ENCODE peak calls at places on chromosome 11, in six cellular contexts. Y, L, E, V, A and S are unnamed samples.

GRCh38 chr11:9201372-9202162 is 63.6 kb downstream of the DENND5A start:
- DNase-seq in Y (no peak), L (no peak), E (no peak), V (no peak), A (no peak), S (no peak)

GRCh38 chr11:2404735-2405196 is 4.2 kb downstream of the TSSC4 start:
- DNase-seq in Y (no peak), L (no peak), E (no peak), V (no peak), A (no peak), S (no peak)

GRCh38 chr11:70244698-70245097 is 25.8 kb upstream of the PPFIA1 start:
- DNase-seq in Y (no peak), L (no peak), E (peak; percentile 47), V (no peak), A (no peak), S (peak; percentile 97)

GRCh38 chr11:35293034-35293433 is 126.3 kb downstream of the SLC1A2 start:
- DNase-seq in Y (no peak), L (no peak), E (no peak), V (no peak), A (no peak), S (no peak)

GRCh38 chr11:93689166-93689734 is 27.8 kb downstream of the CEP295 start:
- DNase-seq in Y (no peak), L (no peak), E (no peak), V (no peak), A (peak; percentile 66), S (no peak)

GRCh38 chr11:102272047-102272824 is 45.0 kb upstream of the BIRC3 start:
- DNase-seq in Y (no peak), L (no peak), E (no peak), V (no peak), A (no peak), S (no peak)

GRCh38 chr11:108302121-108302785 is 79.4 kb downstream of the ATM start:
- DNase-seq in Y (no peak), L (no peak), E (peak; percentile 57), V (no peak), A (no peak), S (peak; percentile 68)

GRCh38 chr11:6926208-6927029 is at the start of gene ZNF215:
- DNase-seq in Y (no peak), L (no peak), E (peak; percentile 88), V (no peak), A (peak; percentile 42), S (peak; percentile 84)

GRCh38 chr11:12599408-12600143 is 74.6 kb upstream of the TEAD1 start:
- DNase-seq in Y (peak; percentile 30), L (peak; percentile 23), E (no peak), V (no peak), A (peak; percentile 56), S (no peak)

GRCh38 chr11:83061883-83062282 is 9.8 kb downstream of the RAB30 start:
- DNase-seq in Y (no peak), L (no peak), E (no peak), V (no peak), A (no peak), S (no peak)

GRCh38 chr11:91243065-91243464 is 981.6 kb upstream of the FAT3 start:
- DNase-seq in Y (no peak), L (no peak), E (no peak), V (no peak), A (no peak), S (peak; percentile 67)

GRCh38 chr11:105022998-105023397 is at the start of gene CASP5:
- DNase-seq in Y (no peak), L (no peak), E (no peak), V (no peak), A (no peak), S (no peak)

GRCh38 chr11:119218141-119218878 is 12.2 kb downstream of the CBL start:
- DNase-seq in Y (no peak), L (no peak), E (peak; percentile 96), V (no peak), A (peak; percentile 26), S (peak; percentile 76)

GRCh38 chr11:61041755-61042518 is 60.4 kb upstream of the CD5 start:
- DNase-seq in Y (peak; percentile 75), L (peak; percentile 89), E (no peak), V (peak; percentile 79), A (peak; percentile 85), S (peak; percentile 60)

GRCh38 chr11:131483453-131483852 is 113.0 kb downstream of the NTM start:
- DNase-seq in Y (no peak), L (no peak), E (no peak), V (no peak), A (no peak), S (no peak)

GRCh38 chr11:107576497-107577086 is 11.1 kb upstream of the ALKBH8 start:
- DNase-seq in Y (peak; percentile 38), L (peak; percentile 35), E (no peak), V (peak; percentile 37), A (peak; percentile 45), S (peak; percentile 71)

GRCh38 chr11:13955971-13956421 is 6.5 kb upstream of the SPON1 start:
- DNase-seq in Y (peak; percentile 41), L (peak; percentile 64), E (no peak), V (peak; percentile 50), A (peak; percentile 32), S (peak; percentile 84)

GRCh38 chr11:84981296-84981695 is 645.8 kb downstream of the DLG2 start:
- DNase-seq in Y (no peak), L (no peak), E (no peak), V (no peak), A (no peak), S (peak; percentile 12)

GRCh38 chr11:133500435-133500834 is 31.9 kb downstream of the OPCML start:
- DNase-seq in Y (no peak), L (no peak), E (no peak), V (no peak), A (no peak), S (no peak)

GRCh38 chr11:16986434-16987204 is 27.6 kb downstream of the PLEKHA7 start:
- DNase-seq in Y (peak; percentile 48), L (peak; percentile 46), E (no peak), V (no peak), A (peak; percentile 69), S (no peak)

GRCh38 chr11:27705873-27706820 is 5.9 kb upstream of the BDNF start:
- DNase-seq in Y (no peak), L (no peak), E (no peak), V (no peak), A (no peak), S (peak; percentile 52)

GRCh38 chr11:8671242-8671641 is 11.2 kb downstream of the TRIM66 start:
- DNase-seq in Y (no peak), L (no peak), E (peak; percentile 91), V (no peak), A (no peak), S (peak; percentile 93)

GRCh38 chr11:73334244-73335203 is 26.4 kb downstream of the ARHGEF17 start:
- DNase-seq in Y (no peak), L (no peak), E (peak; percentile 64), V (no peak), A (no peak), S (peak; percentile 95)

GRCh38 chr11:78132475-78132874 is 7.0 kb downstream of the ALG8 start:
- DNase-seq in Y (no peak), L (no peak), E (no peak), V (no peak), A (no peak), S (no peak)

GRCh38 chr11:133118563-133119303 is 413.6 kb downstream of the OPCML start:
- DNase-seq in Y (no peak), L (no peak), E (no peak), V (no peak), A (no peak), S (no peak)

GRCh38 chr11:10478574-10479550 is 23.8 kb downstream of the AMPD3 start:
- DNase-seq in Y (no peak), L (no peak), E (no peak), V (no peak), A (no peak), S (no peak)

GRCh38 chr11:58631378-58631777 is 8.9 kb downstream of the CNTF start:
- DNase-seq in Y (no peak), L (no peak), E (no peak), V (no peak), A (no peak), S (no peak)

GRCh38 chr11:116177521-116178220 is 595.1 kb downstream of the BUD13 start:
- DNase-seq in Y (no peak), L (no peak), E (no peak), V (no peak), A (no peak), S (no peak)

GRCh38 chr11:17746096-17746495 is 11.5 kb downstream of the KCNC1 start:
- DNase-seq in Y (no peak), L (no peak), E (no peak), V (no peak), A (no peak), S (no peak)

GRCh38 chr11:45816614-45817013 is 11.7 kb downstream of the SLC35C1 start:
- DNase-seq in Y (no peak), L (no peak), E (no peak), V (no peak), A (no peak), S (no peak)

GRCh38 chr11:62013266-62014157 is 46.1 kb upstream of the FTH1 start:
- DNase-seq in Y (no peak), L (no peak), E (peak; percentile 65), V (no peak), A (no peak), S (no peak)

GRCh38 chr11:12749442-12749841 is 75.2 kb downstream of the TEAD1 start:
- DNase-seq in Y (no peak), L (no peak), E (no peak), V (no peak), A (no peak), S (no peak)

GRCh38 chr11:118287006-118287405 is 17.5 kb upstream of the CD3E start:
- DNase-seq in Y (no peak), L (no peak), E (peak; percentile 68), V (no peak), A (no peak), S (no peak)

GRCh38 chr11:131668867-131669780 is 298.7 kb downstream of the NTM start:
- DNase-seq in Y (peak; percentile 12), L (no peak), E (peak; percentile 20), V (no peak), A (peak; percentile 36), S (peak; percentile 71)

GRCh38 chr11:82680252-82680651 is 53.4 kb downstream of the FAM181B start:
- DNase-seq in Y (no peak), L (no peak), E (peak; percentile 54), V (no peak), A (no peak), S (no peak)

GRCh38 chr11:105148241-105148640 is 8.7 kb upstream of the CARD18 start:
- DNase-seq in Y (no peak), L (no peak), E (no peak), V (no peak), A (no peak), S (peak; percentile 24)